ENCODE peak calls at places on chromosome 20, in nine cellular contexts. Y is transverse colon, G is IMR-90, Z is tibial nerve, K is SJSA1, C is dorsolateral prefrontal cortex, N is ascending aorta, X is A549, D is gastrocnemius medialis. P is an unnamed sample.

GRCh38 chr20:37449276-37449675 is 71.8 kb upstream of the NNAT start:
- DNase-seq in C (no peak), Z (no peak), N (no peak), X (no peak), Y (no peak), K (no peak), G (no peak), D (no peak), P (no peak)

GRCh38 chr20:32036252-32036651 is 15.8 kb upstream of the HCK start:
- DNase-seq in Y (no peak), K (no peak), G (no peak), Z (no peak), C (no peak), X (no peak), D (no peak), N (no peak), P (no peak)

GRCh38 chr20:25282796-25283195 is 34.9 kb downstream of the PYGB start:
- DNase-seq in X (no peak), K (peak), Y (peak), Z (peak), C (peak), N (peak), G (no peak), D (peak), P (no peak)

GRCh38 chr20:42701948-42702347 is 487.8 kb downstream of the PTPRT start:
- DNase-seq in X (no peak), Y (no peak), D (no peak), K (no peak), G (no peak), C (no peak), Z (no peak), N (no peak), P (no peak)

GRCh38 chr20:2816030-2816582 is at the start of gene TMEM239:
- DNase-seq in Y (no peak), Z (no peak), N (no peak), C (no peak), D (no peak), G (no peak), K (peak), X (no peak), P (no peak)

GRCh38 chr20:36391456-36391855 is 85.3 kb downstream of the DLGAP4 start:
- DNase-seq in D (no peak), C (peak), Z (no peak), X (no peak), N (no peak), K (no peak), Y (no peak), G (no peak), P (no peak)

GRCh38 chr20:52230406-52230805 is 38.8 kb upstream of the ZFP64 start:
- DNase-seq in Z (no peak), C (no peak), Y (no peak), X (peak), G (no peak), D (no peak), K (no peak), N (no peak), P (no peak)

GRCh38 chr20:11124849-11125505 is 451.2 kb upstream of the JAG1 start:
- DNase-seq in G (no peak), X (no peak), Y (no peak), Z (no peak), K (no peak), D (no peak), C (no peak), N (no peak), P (no peak)

GRCh38 chr20:49846206-49846807 is 33.7 kb downstream of the SLC9A8 start:
- DNase-seq in D (no peak), C (peak), G (peak), N (no peak), K (no peak), Z (no peak), Y (peak), X (peak), P (no peak)

GRCh38 chr20:61437280-61438206 is 185.5 kb downstream of the CDH4 start:
- DNase-seq in N (no peak), X (no peak), Z (no peak), Y (no peak), C (peak), K (peak), D (no peak), G (peak), P (no peak)

GRCh38 chr20:3661836-3662665 is 1.1 kb downstream of the GFRA4 start:
- DNase-seq in Z (no peak), X (no peak), N (no peak), Y (no peak), K (no peak), G (no peak), D (no peak), C (no peak), P (no peak)

GRCh38 chr20:48679603-48680002 is 148.2 kb downstream of the PREX1 start:
- DNase-seq in Y (peak), N (no peak), Z (no peak), K (no peak), C (no peak), D (no peak), G (no peak), X (peak), P (no peak)

GRCh38 chr20:3935295-3935955 is 46.2 kb downstream of the PANK2 start:
- DNase-seq in Z (no peak), K (no peak), D (peak), G (no peak), C (no peak), X (no peak), N (no peak), Y (no peak), P (no peak)

GRCh38 chr20:12916699-12917098 is 92.1 kb upstream of the SPTLC3 start:
- DNase-seq in C (no peak), G (no peak), D (no peak), N (no peak), X (no peak), K (no peak), Y (no peak), Z (no peak), P (no peak)

GRCh38 chr20:366042-366718 is 14.4 kb upstream of the TRIB3 start:
- DNase-seq in K (no peak), N (no peak), D (no peak), X (no peak), Z (no peak), C (no peak), G (no peak), Y (no peak), P (no peak)

GRCh38 chr20:43590036-43590391 is 723 bp upstream of the IFT52 start:
- DNase-seq in C (peak), Y (peak), G (no peak), Z (no peak), N (no peak), D (no peak), K (no peak), X (no peak), P (no peak)

GRCh38 chr20:45485388-45485787 is 15.8 kb downstream of the WFDC2 start:
- DNase-seq in X (no peak), G (no peak), Y (no peak), C (no peak), D (no peak), K (no peak), N (no peak), Z (no peak), P (no peak)

GRCh38 chr20:24017160-24017761 is 28.7 kb upstream of the GGTLC1 start:
- DNase-seq in G (no peak), Z (no peak), C (no peak), D (no peak), K (no peak), N (no peak), X (no peak), Y (no peak), P (no peak)

GRCh38 chr20:50217207-50217949 is 26.7 kb downstream of the CEBPB start:
- DNase-seq in D (no peak), X (no peak), C (no peak), N (no peak), G (no peak), K (no peak), Y (no peak), Z (no peak), P (no peak)

GRCh38 chr20:23047001-23047737 is 2.3 kb downstream of the THBD start:
- DNase-seq in K (no peak), N (no peak), Z (no peak), Y (no peak), X (no peak), C (no peak), G (no peak), D (no peak), P (no peak)

GRCh38 chr20:13819885-13820645 is 35.2 kb downstream of the NDUFAF5 start:
- DNase-seq in X (peak), C (no peak), Y (no peak), D (peak), Z (no peak), K (no peak), G (peak), N (no peak), P (no peak)

GRCh38 chr20:4585104-4585753 is 136.5 kb upstream of the PRND start:
- DNase-seq in K (no peak), Z (no peak), Y (no peak), N (no peak), X (no peak), G (peak), C (no peak), D (no peak), P (no peak)

GRCh38 chr20:8431538-8432434 is 299.7 kb downstream of the PLCB1 start:
- DNase-seq in N (no peak), C (no peak), G (no peak), X (no peak), Y (peak), Z (peak), D (no peak), K (no peak), P (no peak)

GRCh38 chr20:54209216-54209813 is 1.4 kb downstream of the PFDN4 start:
- DNase-seq in G (no peak), D (no peak), X (no peak), C (no peak), K (no peak), Y (no peak), N (no peak), Z (no peak), P (no peak)
- H3K4me3 ChIP-seq in G (peak), D (peak), X (peak), C (peak), K (peak), Y (no peak), N (peak), Z (peak), P (no peak)

DNA sequence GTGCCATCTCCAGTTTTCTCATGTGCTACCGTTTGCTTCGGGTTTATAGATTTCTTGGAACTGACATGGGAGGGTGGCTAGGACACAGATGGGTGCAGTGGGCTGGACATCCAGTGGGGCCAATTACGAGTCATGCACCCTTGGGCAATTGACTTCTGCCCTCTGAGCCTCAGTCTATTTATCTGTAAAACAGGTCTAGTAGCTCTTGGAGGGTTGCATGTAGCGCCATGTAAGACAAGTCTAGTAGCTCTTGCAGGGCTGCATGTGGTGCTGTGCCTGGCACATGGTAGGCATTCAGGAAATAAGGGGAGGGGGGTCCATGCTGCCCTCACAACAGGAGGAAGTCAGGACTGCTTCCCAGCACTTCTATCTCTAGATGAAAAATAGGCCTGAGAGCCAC is 15.3 kb downstream of the PMEPA1 start:
- DNase-seq in C (no peak), N (no peak), G (no peak), Y (no peak), K (no peak), X (no peak), Z (no peak), D (no peak), P (no peak)
- H3K27ac ChIP-seq in C (no peak), N (peak), G (no peak), Y (no peak), K (no peak), X (peak), Z (no peak), D (no peak), P (no peak)

DNA sequence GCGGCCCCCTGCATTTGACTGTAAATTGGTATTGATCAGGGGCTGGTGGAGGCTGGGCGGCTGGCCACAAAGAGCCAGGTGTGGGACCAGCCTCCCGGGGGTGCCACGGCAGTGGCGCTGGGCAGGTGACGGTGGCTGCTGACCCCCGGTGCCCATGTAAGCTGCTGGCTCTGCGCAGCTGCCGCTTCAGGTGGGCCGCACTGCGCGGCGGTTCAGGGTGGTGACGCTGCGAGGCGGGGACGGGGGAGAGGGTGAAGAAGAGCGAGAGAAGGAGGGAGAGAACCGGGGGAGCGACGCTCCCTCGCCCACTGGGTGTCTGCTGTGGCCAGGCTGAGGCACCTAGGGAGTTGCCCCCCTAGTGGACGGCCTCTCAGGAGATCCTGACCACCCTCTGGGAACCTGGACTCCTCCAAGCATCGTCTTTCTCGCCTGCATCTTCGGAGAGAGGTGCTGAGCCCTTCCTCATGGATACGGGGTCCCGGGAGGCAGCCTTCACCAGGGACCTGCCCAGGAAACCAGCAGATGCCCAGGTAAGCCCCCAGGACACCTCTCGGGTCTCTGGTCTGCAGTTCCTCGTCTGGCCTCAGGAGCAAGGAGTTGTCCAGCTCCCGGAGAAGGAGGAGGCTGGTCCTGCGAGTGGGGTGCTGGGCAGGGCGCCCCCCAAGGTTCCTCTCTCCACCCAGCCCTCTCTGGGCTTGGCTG is 77.5 kb upstream of the GATA5 start:
- DNase-seq in G (no peak), D (no peak), C (no peak), N (no peak), Y (no peak), Z (no peak), X (no peak), K (no peak), P (no peak)
- H3K4me3 ChIP-seq in G (no peak), D (peak), C (no peak), N (no peak), Y (no peak), Z (no peak), X (no peak), K (no peak), P (no peak)

GRCh38 chr20:35303735-35304431 is 11.7 kb upstream of the FAM83C start:
- DNase-seq in C (peak), Y (peak), X (peak), N (no peak), Z (peak), D (peak), K (peak), G (peak), P (peak)

GRCh38 chr20:35304956-35305355 is 12.7 kb upstream of the FAM83C start:
- DNase-seq in G (no peak), K (no peak), N (no peak), C (no peak), Y (no peak), Z (no peak), X (no peak), D (no peak), P (no peak)

GRCh38 chr20:35305682-35306556 is 13.7 kb upstream of the FAM83C start:
- DNase-seq in Z (no peak), K (peak), Y (peak), C (peak), N (peak), X (peak), G (peak), D (peak), P (peak)

GRCh38 chr20:35307666-35308653 is 15.7 kb upstream of the FAM83C start:
- DNase-seq in C (peak), X (peak), Y (no peak), K (peak), D (peak), N (peak), Z (peak), G (peak), P (no peak)

DNA sequence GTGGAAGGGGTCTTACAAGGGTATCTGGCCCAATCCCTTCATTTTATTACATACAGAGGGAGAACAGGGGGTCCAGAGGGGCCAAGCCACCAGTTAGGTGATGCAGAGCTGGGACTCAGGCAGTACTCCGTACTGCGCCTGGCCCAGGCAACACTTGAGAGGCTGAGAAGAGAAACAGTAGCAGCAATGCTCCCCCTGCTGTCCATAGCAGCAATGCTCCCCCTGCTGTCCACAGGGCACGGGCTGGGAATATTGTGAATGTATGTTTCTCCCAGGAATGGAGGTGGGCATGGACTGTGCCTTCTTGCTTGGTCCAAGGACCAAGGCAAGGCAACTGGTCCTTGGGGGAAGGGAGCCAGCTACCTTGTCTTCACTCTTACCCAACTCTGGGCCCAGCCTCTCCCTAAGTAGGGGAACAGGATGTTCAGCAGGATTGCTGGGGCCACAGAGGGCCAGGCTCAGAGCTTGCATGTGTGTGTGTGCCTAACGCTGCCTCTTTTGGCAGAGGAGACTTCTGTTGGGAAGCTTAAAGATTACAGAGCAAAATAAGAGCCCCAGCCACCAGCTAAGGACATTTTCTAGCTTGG is 14.8 kb upstream of the FAM83C start:
- DNase-seq in D (peak), X (peak), Z (peak), Y (peak), K (peak), G (peak), C (peak), N (no peak), P (no peak)
- H3K27ac ChIP-seq in D (peak), X (peak), Z (peak), Y (peak), K (peak), G (peak), C (no peak), N (peak), P (peak)

GRCh38 chr20:63808964-63809674 is 21.9 kb downstream of the ZBTB46 start:
- DNase-seq in Z (no peak), Y (no peak), G (no peak), D (no peak), N (no peak), K (no peak), X (no peak), C (no peak), P (no peak)
- H3K4me3 ChIP-seq in Z (no peak), Y (no peak), G (no peak), D (no peak), N (no peak), K (no peak), X (no peak), C (no peak), P (no peak)